ENCODE peak calls at places on chromosomes 5 and 9, in seven cellular contexts. J, C, G, X, B, I and T are unnamed samples.

GRCh38 chr9:132008871-132009812 is 70.5 kb downstream of the MED27 start:
- DNase-seq in B (no peak), G (no peak), C (no peak), J (no peak), X (no peak), I (no peak), T (no peak)

GRCh38 chr5:94425396-94425795 is 193.0 kb downstream of the KIAA0825 start:
- DNase-seq in I (no peak), J (peak), X (no peak), C (no peak), G (no peak), B (no peak), T (no peak)

GRCh38 chr9:106921341-106921899 is 58.5 kb downstream of the ZNF462 start:
- DNase-seq in J (no peak), G (peak), C (peak), B (peak), X (no peak), I (peak), T (no peak)

GRCh38 chr5:147818290-147818689 is 13.2 kb downstream of the SPINK1 start:
- DNase-seq in I (no peak), C (no peak), J (no peak), G (no peak), B (no peak), X (no peak), T (no peak)

GRCh38 chr5:33423018-33423630 is 17.6 kb upstream of the TARS1 start:
- DNase-seq in G (no peak), B (no peak), I (no peak), C (peak), X (no peak), J (no peak), T (no peak)

GRCh38 chr5:63094730-63095129 is 516.1 kb downstream of the LRRC70 start:
- DNase-seq in X (no peak), J (no peak), I (no peak), B (no peak), C (no peak), G (no peak), T (no peak)

GRCh38 chr9:131627846-131628820 is 82.8 kb downstream of the PRRT1B start:
- DNase-seq in C (no peak), G (peak), J (no peak), I (no peak), B (peak), X (no peak), T (peak)

GRCh38 chr5:35804201-35804653 is 52.5 kb upstream of the IL7R start:
- DNase-seq in B (no peak), J (no peak), I (no peak), X (no peak), G (no peak), C (peak), T (no peak)